ENCODE peak calls at places on chromosome 22, in nine cellular contexts. D, F, Y, J, M, X, A, Q and S are unnamed samples.

GRCh38 chr22:49247194-49247924 is 580.3 kb downstream of the BRD1 start:
- DNase-seq in A (no peak), Y (no peak), X (no peak), J (no peak), Q (no peak), F (no peak), M (no peak), D (no peak), S (no peak)

GRCh38 chr22:26581026-26581425 is 8.9 kb downstream of the TPST2 start:
- DNase-seq in M (no peak), D (no peak), Y (no peak), Q (no peak), J (no peak), A (no peak), X (no peak), F (no peak), S (no peak)

GRCh38 chr22:19882446-19883381 is 28.0 kb upstream of the GNB1L start:
- DNase-seq in D (no peak), A (peak; percentile 0), M (no peak), X (no peak), F (peak; percentile 7), Y (no peak), J (no peak), Q (peak; percentile 8), S (no peak)

GRCh38 chr22:38172489-38173155 is 9.0 kb downstream of the PLA2G6 start:
- DNase-seq in F (peak; percentile 83), A (no peak), D (no peak), M (no peak), Y (no peak), J (no peak), Q (no peak), X (peak; percentile 40), S (peak; percentile 73)

GRCh38 chr22:46580940-46581579 is 39.1 kb upstream of the GRAMD4 start:
- DNase-seq in D (no peak), Y (no peak), X (no peak), J (no peak), Q (no peak), M (no peak), F (no peak), A (no peak), S (no peak)

GRCh38 chr22:17113600-17113999 is 7.6 kb downstream of the TMEM121B start:
- DNase-seq in A (no peak), J (no peak), F (no peak), M (no peak), X (no peak), Q (no peak), D (no peak), Y (no peak), S (no peak)

GRCh38 chr22:31272522-31273446 is 19.5 kb downstream of the PIK3IP1 start:
- DNase-seq in F (peak; percentile 59), A (peak; percentile 43), Y (peak; percentile 86), J (peak; percentile 47), Q (peak; percentile 67), D (peak; percentile 48), X (peak; percentile 82), M (peak; percentile 48), S (peak; percentile 79)

GRCh38 chr22:17797721-17798559 is 23.7 kb upstream of the BID start:
- DNase-seq in F (no peak), Q (no peak), A (no peak), Y (no peak), D (no peak), J (no peak), X (no peak), M (no peak), S (peak; percentile 81)

GRCh38 chr22:27995801-27996528 is 76.9 kb upstream of the PITPNB start:
- DNase-seq in D (no peak), X (no peak), Q (no peak), M (no peak), F (peak; percentile 9), J (no peak), Y (no peak), A (no peak), S (no peak)

GRCh38 chr22:27283714-27284113 is 517.8 kb downstream of the MN1 start:
- DNase-seq in M (no peak), D (no peak), Y (no peak), Q (no peak), A (no peak), J (no peak), F (no peak), X (no peak), S (no peak)